ENCODE peak calls at places on chromosomes 7 and 10, in seven cellular contexts. G is endodermal cell, L is dermis microvascular lymphatic vessel endothelial cell, J is foreskin melanocyte, U is fibroblast of villous mesenchyme, R is NCI-H2081, P is HFFc6. Q is an unnamed sample.

GRCh38 chr10:33812586-33812985 is 478.1 kb upstream of the NRP1 start:
- DNase-seq in G (no peak), L (no peak), J (no peak), R (no peak), U (no peak), P (no peak), Q (no peak)

GRCh38 chr10:103643381-103643780 is 149.9 kb downstream of the NEURL1 start:
- DNase-seq in R (no peak), G (no peak), U (no peak), J (no peak), P (no peak), L (no peak), Q (no peak)

GRCh38 chr10:24695452-24695851 is 28.2 kb downstream of the ARHGAP21 start:
- DNase-seq in L (no peak), G (no peak), J (no peak), R (no peak), P (no peak), U (no peak), Q (no peak)

GRCh38 chr10:86979296-86979818 is 11.1 kb downstream of the ADIRF start:
- DNase-seq in L (no peak), P (no peak), G (no peak), U (no peak), J (no peak), R (no peak), Q (no peak)

GRCh38 chr10:114271779-114272167 is 32.7 kb downstream of the VWA2 start:
- DNase-seq in L (peak), U (peak), G (no peak), J (peak), R (no peak), P (peak), Q (no peak)

GRCh38 chr7:94396044-94396443 is 1.3 kb downstream of the COL1A2 start:
- DNase-seq in P (peak), L (no peak), U (peak), G (no peak), J (no peak), R (no peak), Q (no peak)

GRCh38 chr7:11689096-11689495 is 142.9 kb downstream of the THSD7A start:
- DNase-seq in G (no peak), R (no peak), U (no peak), J (no peak), L (no peak), P (no peak), Q (no peak)

GRCh38 chr10:71362141-71362540 is 34.6 kb upstream of the CDH23 start:
- DNase-seq in J (no peak), G (no peak), U (no peak), L (no peak), R (no peak), P (no peak), Q (no peak)

GRCh38 chr7:102005933-102006332 is 188.5 kb downstream of the CUX1 start:
- DNase-seq in P (no peak), U (no peak), J (no peak), G (no peak), L (no peak), R (no peak), Q (no peak)

GRCh38 chr7:120486164-120486563 is 213.2 kb downstream of the KCND2 start:
- DNase-seq in P (no peak), J (no peak), U (no peak), G (no peak), R (no peak), L (no peak), Q (no peak)

GRCh38 chr7:141551773-141552162 is 558 bp downstream of the AGK start:
- DNase-seq in P (no peak), G (no peak), L (no peak), U (no peak), R (no peak), J (no peak), Q (no peak)

GRCh38 chr7:117962598-117962997 is 89.4 kb upstream of the CTTNBP2 start:
- DNase-seq in G (no peak), P (no peak), L (no peak), R (no peak), U (no peak), J (no peak), Q (no peak)

GRCh38 chr7:65444899-65445823 is 71.5 kb downstream of the ZNF92 start:
- DNase-seq in P (no peak), J (no peak), L (no peak), U (no peak), R (no peak), G (no peak), Q (no peak)

GRCh38 chr10:108187396-108188012 is 1023.0 kb upstream of the SORCS1 start:
- DNase-seq in R (no peak), J (no peak), G (no peak), L (no peak), U (peak), P (no peak), Q (no peak)

GRCh38 chr7:98213296-98213873 is 2.1 kb downstream of the BHLHA15 start:
- DNase-seq in R (no peak), J (no peak), L (no peak), G (peak), U (no peak), P (no peak), Q (peak)

GRCh38 chr7:70738486-70738885 is 393.5 kb upstream of the GALNT17 start:
- DNase-seq in L (no peak), J (no peak), R (no peak), U (no peak), P (no peak), G (no peak), Q (no peak)

GRCh38 chr10:44339218-44339617 is 45.7 kb downstream of the CXCL12 start:
- DNase-seq in G (peak), R (no peak), J (no peak), U (no peak), P (no peak), L (no peak), Q (no peak)

GRCh38 chr7:16993543-16993942 is 111.8 kb upstream of the AGR3 start:
- DNase-seq in R (no peak), P (no peak), L (no peak), G (no peak), U (peak), J (no peak), Q (no peak)